ENCODE peak calls at places on chromosomes 11 and 22, in five cellular contexts. M, N, F, Q and V are unnamed samples.

GRCh38 chr11:90288207-90288821 is 65.5 kb upstream of the CHORDC1 start:
- DNase-seq in M (no peak), N (no peak), F (no peak), Q (no peak), V (no peak)

GRCh38 chr11:56234155-56234554 is at the start of gene OR5T2:
- DNase-seq in M (no peak), N (no peak), F (no peak), Q (no peak), V (no peak)

GRCh38 chr11:18013790-18014507 is 1.1 kb upstream of the SERGEF start:
- DNase-seq in M (no peak), N (no peak), F (no peak), Q (peak), V (no peak)

GRCh38 chr11:7846003-7846402 is 49.3 kb upstream of the OR5P2 start:
- DNase-seq in M (no peak), N (no peak), F (no peak), Q (no peak), V (no peak)

GRCh38 chr11:13448876-13449275 is 14.1 kb downstream of the BTBD10 start:
- DNase-seq in M (peak), N (no peak), F (no peak), Q (no peak), V (no peak)

GRCh38 chr11:20671856-20672546 is 2.6 kb downstream of the NELL1 start:
- DNase-seq in M (no peak), N (no peak), F (no peak), Q (no peak), V (no peak)

GRCh38 chr11:112697371-112697770 is 263.8 kb upstream of the NCAM1 start:
- DNase-seq in M (no peak), N (no peak), F (no peak), Q (no peak), V (no peak)

GRCh38 chr22:50313021-50313420 is 5.6 kb upstream of the PLXNB2 start:
- DNase-seq in M (no peak), N (no peak), F (no peak), Q (no peak), V (no peak)

GRCh38 chr11:32892355-32893090 is at the start of gene QSER1:
- DNase-seq in M (peak), N (peak), F (peak), Q (peak), V (peak)

GRCh38 chr11:128901655-128902514 is 10.7 kb downstream of the KCNJ5 start:
- DNase-seq in M (no peak), N (no peak), F (no peak), Q (peak), V (no peak)

GRCh38 chr22:25477358-25477757 is 87.1 kb upstream of the GRK3 start:
- DNase-seq in M (no peak), N (no peak), F (no peak), Q (no peak), V (no peak)

GRCh38 chr11:26286472-26287066 is 45.4 kb upstream of the ANO3 start:
- DNase-seq in M (no peak), N (no peak), F (no peak), Q (no peak), V (peak)

GRCh38 chr11:2272946-2273280 is 2.5 kb upstream of the ASCL2 start:
- DNase-seq in M (no peak), N (peak), F (no peak), Q (no peak), V (peak)

GRCh38 chr11:33622806-33623205 is 77.8 kb downstream of the C11orf91 start:
- DNase-seq in M (no peak), N (no peak), F (no peak), Q (no peak), V (no peak)

GRCh38 chr11:118014022-118014421 is 27.8 kb downstream of the IL10RA start:
- DNase-seq in M (no peak), N (no peak), F (no peak), Q (no peak), V (no peak)

GRCh38 chr11:115349427-115349826 is 154.8 kb downstream of the CADM1 start:
- DNase-seq in M (no peak), N (no peak), F (no peak), Q (no peak), V (no peak)

GRCh38 chr11:66891849-66892660 is 35.2 kb downstream of the LRFN4 start:
- DNase-seq in M (peak), N (peak), F (no peak), Q (no peak), V (no peak)

GRCh38 chr11:134252539-134253188 is 488 bp downstream of the THYN1 start:
- DNase-seq in M (no peak), N (no peak), F (no peak), Q (no peak), V (peak)

GRCh38 chr11:33706961-33707360 is 6.3 kb upstream of the C11orf91 start:
- DNase-seq in M (no peak), N (no peak), F (no peak), Q (no peak), V (no peak)

GRCh38 chr11:95222817-95223216 is 8.2 kb downstream of the SESN3 start:
- DNase-seq in M (no peak), N (no peak), F (no peak), Q (no peak), V (no peak)

GRCh38 chr22:48086246-48086645 is 1323.8 kb downstream of the TBC1D22A start:
- DNase-seq in M (no peak), N (no peak), F (peak), Q (no peak), V (no peak)

GRCh38 chr11:77211040-77211451 is 83.0 kb downstream of the MYO7A start:
- DNase-seq in M (no peak), N (no peak), F (no peak), Q (no peak), V (no peak)

GRCh38 chr11:60910281-60910687 is 3.7 kb upstream of the TMEM109 start:
- DNase-seq in M (no peak), N (no peak), F (peak), Q (no peak), V (no peak)

GRCh38 chr11:47216141-47216798 is 1.5 kb downstream of the DDB2 start:
- DNase-seq in M (peak), N (no peak), F (no peak), Q (no peak), V (peak)

GRCh38 chr11:27693398-27693797 is 6.9 kb downstream of the BDNF start:
- DNase-seq in M (no peak), N (no peak), F (no peak), Q (no peak), V (no peak)

GRCh38 chr11:9568854-9569587 is 4.4 kb upstream of the WEE1 start:
- DNase-seq in M (peak), N (peak), F (no peak), Q (no peak), V (peak)

GRCh38 chr11:44755553-44756505 is 29.1 kb downstream of the TSPAN18 start:
- DNase-seq in M (no peak), N (no peak), F (peak), Q (no peak), V (no peak)

GRCh38 chr11:820655-821512 is 2.2 kb downstream of the PNPLA2 start:
- DNase-seq in M (peak), N (peak), F (no peak), Q (no peak), V (no peak)

GRCh38 chr22:50269573-50270301 is 443 bp downstream of the MAPK11 start:
- DNase-seq in M (peak), N (no peak), F (no peak), Q (no peak), V (peak)

GRCh38 chr22:31350410-31350863 is 4.3 kb upstream of the PATZ1 start:
- DNase-seq in M (no peak), N (peak), F (no peak), Q (no peak), V (peak)

GRCh38 chr22:17774206-17774927 is at the start of gene BID:
- DNase-seq in M (peak), N (peak), F (no peak), Q (no peak), V (no peak)

GRCh38 chr22:47213571-47214230 is 451.3 kb downstream of the TBC1D22A start:
- DNase-seq in M (no peak), N (no peak), F (peak), Q (peak), V (peak)

GRCh38 chr11:16883179-16883578 is 131.0 kb downstream of the PLEKHA7 start:
- DNase-seq in M (no peak), N (no peak), F (no peak), Q (no peak), V (peak)

GRCh38 chr11:48107188-48107704 is 109.4 kb upstream of the OR4B1 start:
- DNase-seq in M (no peak), N (no peak), F (no peak), Q (no peak), V (no peak)

GRCh38 chr22:46866591-46866990 is 104.1 kb downstream of the TBC1D22A start:
- DNase-seq in M (no peak), N (no peak), F (no peak), Q (no peak), V (no peak)

GRCh38 chr22:22103078-22103593 is 120.5 kb upstream of the TOP3B start:
- DNase-seq in M (no peak), N (no peak), F (no peak), Q (peak), V (no peak)

GRCh38 chr11:12079726-12080556 is 30.4 kb upstream of the MICAL2 start:
- DNase-seq in M (peak), N (no peak), F (peak), Q (no peak), V (peak)

GRCh38 chr11:77473001-77473800 is 693 bp downstream of the PAK1 start:
- DNase-seq in M (peak), N (peak), F (peak), Q (peak), V (peak)

GRCh38 chr11:126029805-126030204 is 32.9 kb downstream of the CDON start:
- DNase-seq in M (no peak), N (no peak), F (no peak), Q (no peak), V (no peak)

GRCh38 chr11:126034026-126034822 is 28.4 kb downstream of the CDON start:
- DNase-seq in M (no peak), N (no peak), F (no peak), Q (no peak), V (no peak)

GRCh38 chr11:126029237-126029636 is 33.4 kb downstream of the CDON start:
- DNase-seq in M (no peak), N (no peak), F (no peak), Q (no peak), V (no peak)

GRCh38 chr11:126034880-126035279 is 27.8 kb downstream of the CDON start:
- DNase-seq in M (no peak), N (no peak), F (no peak), Q (no peak), V (no peak)

DNA sequence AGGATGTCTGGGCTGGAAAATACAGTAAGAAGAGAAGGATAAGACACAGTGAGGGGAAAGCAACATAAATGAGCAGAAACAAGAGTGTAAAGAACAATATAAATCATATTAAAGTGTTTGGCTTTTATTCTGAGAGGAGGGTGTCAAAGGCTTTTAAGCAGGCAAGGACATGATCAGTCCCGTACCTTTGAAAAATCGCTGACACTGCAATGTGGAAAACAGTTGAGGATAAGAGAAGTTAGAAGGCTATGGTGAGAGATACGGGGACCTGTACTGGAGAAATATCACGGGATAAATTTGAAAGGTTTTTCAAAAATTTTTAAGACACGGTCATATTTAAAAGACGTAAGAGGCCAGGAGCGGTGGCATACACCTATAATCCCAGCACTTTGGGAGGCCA is 30.3 kb downstream of the CDON start:
- DNase-seq in M (no peak), N (no peak), F (no peak), Q (no peak), V (no peak)
- H3K27ac ChIP-seq in M (no peak), N (no peak), F (no peak), Q (no peak), V (no peak)

DNA sequence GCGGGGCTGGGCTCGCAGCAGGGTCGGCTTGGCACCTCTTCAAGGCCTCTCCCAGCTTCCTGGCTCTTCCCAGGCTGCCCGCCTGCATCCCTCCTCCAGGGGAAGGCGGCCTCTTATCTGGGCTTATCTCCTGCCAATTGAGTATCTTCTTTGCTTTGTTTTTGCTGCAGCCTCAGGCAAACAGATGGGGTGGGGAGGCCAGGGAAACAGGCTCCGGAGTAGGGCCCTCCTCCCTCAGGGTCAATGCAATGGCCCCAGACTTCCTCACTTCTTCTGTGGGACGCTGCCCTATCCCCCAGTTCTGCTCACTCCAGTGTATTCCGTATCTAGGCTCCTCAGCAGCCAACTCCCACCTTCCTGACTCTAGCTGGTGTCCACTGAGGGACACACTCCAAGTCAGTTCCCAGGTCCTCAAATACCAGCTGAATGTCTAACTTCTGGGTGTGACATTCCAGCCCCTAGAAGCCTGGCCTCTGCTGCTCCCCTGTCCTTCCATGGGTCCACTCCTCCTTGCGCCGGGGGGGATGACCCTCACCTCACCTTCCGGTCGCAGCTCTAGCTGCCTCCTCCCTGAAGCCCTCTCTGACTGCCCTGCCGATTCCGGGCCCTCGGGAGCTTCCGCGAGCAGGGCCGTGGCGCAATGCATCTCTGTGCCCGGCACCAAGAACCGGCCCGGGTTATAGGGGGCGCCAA is 15.6 kb downstream of the BAD start:
- DNase-seq in M (peak), N (peak), F (no peak), Q (peak), V (peak)
- TF ChIP-seq POLR2A in M (no peak), N (no peak), F (no peak), Q (no peak), V (no peak)

DNA sequence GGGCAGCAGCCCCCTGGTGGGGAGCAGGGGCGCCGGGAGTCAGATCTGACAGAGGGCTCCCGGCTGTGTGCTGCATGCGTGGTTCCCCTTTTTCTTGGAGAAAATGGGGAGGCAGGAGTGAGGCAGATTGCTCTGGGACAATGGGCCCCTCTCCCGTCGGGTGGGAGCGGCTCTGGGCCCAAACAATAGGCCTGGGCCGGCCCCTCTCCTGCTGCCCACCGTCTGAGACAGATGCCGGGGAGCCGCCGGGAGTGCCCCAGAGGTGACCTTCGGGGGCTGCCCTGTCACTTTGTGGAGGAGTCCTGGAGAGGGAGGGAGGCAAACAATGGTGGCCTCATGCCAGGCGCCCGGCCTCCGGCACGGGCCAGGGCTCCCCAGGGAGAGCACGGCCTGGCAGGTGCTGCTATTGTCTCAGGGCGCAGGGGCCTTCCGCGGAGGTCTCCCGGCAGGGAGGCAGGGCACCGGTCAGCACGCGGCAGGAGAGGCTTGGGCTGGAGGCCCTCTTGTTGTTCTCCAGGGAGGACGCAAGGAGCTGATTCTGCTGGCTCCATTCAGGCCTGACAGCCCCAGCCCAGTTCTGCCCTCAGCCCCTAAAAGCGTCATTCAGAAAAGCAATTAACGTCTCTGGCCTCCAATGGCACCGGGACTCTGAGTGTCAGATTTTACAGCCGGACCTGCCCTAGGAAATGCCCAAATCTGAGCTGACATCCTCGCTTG is 44.8 kb downstream of the SMIM38 start:
- DNase-seq in M (peak), N (no peak), F (peak), Q (peak), V (no peak)
- TF ChIP-seq CTCF in M (no peak), N (no peak), F (no peak), Q (no peak), V (no peak)

GRCh38 chr11:71544525-71545214 is 3.5 kb upstream of the KRTAP5-9 start:
- DNase-seq in M (no peak), N (no peak), F (no peak), Q (no peak), V (no peak)

GRCh38 chr11:71542382-71542781 is 4.6 kb downstream of the KRTAP5-8 start:
- DNase-seq in M (no peak), N (no peak), F (no peak), Q (no peak), V (no peak)

GRCh38 chr11:71545405-71545966 is 2.7 kb upstream of the KRTAP5-9 start:
- DNase-seq in M (no peak), N (no peak), F (no peak), Q (no peak), V (no peak)

GRCh38 chr11:71543866-71544265 is 4.4 kb upstream of the KRTAP5-9 start:
- DNase-seq in M (no peak), N (no peak), F (no peak), Q (no peak), V (no peak)

GRCh38 chr11:71542856-71543743 is 5.1 kb upstream of the KRTAP5-9 start:
- DNase-seq in M (no peak), N (no peak), F (no peak), Q (no peak), V (no peak)
- H3K27ac ChIP-seq in M (no peak), N (no peak), F (no peak), Q (no peak), V (no peak)

GRCh38 chr22:20020533-20021195 is at the start of gene TANGO2:
- DNase-seq in M (peak), N (peak), F (peak), Q (peak), V (peak)

GRCh38 chr22:20023214-20023613 is 2.3 kb downstream of the TANGO2 start:
- DNase-seq in M (no peak), N (no peak), F (no peak), Q (no peak), V (no peak)

GRCh38 chr22:20019661-20020532 is 1.0 kb upstream of the TANGO2 start:
- DNase-seq in M (peak), N (no peak), F (no peak), Q (no peak), V (no peak)

GRCh38 chr22:20022231-20023069 is 1.5 kb downstream of the TANGO2 start:
- DNase-seq in M (peak), N (no peak), F (no peak), Q (no peak), V (no peak)

DNA sequence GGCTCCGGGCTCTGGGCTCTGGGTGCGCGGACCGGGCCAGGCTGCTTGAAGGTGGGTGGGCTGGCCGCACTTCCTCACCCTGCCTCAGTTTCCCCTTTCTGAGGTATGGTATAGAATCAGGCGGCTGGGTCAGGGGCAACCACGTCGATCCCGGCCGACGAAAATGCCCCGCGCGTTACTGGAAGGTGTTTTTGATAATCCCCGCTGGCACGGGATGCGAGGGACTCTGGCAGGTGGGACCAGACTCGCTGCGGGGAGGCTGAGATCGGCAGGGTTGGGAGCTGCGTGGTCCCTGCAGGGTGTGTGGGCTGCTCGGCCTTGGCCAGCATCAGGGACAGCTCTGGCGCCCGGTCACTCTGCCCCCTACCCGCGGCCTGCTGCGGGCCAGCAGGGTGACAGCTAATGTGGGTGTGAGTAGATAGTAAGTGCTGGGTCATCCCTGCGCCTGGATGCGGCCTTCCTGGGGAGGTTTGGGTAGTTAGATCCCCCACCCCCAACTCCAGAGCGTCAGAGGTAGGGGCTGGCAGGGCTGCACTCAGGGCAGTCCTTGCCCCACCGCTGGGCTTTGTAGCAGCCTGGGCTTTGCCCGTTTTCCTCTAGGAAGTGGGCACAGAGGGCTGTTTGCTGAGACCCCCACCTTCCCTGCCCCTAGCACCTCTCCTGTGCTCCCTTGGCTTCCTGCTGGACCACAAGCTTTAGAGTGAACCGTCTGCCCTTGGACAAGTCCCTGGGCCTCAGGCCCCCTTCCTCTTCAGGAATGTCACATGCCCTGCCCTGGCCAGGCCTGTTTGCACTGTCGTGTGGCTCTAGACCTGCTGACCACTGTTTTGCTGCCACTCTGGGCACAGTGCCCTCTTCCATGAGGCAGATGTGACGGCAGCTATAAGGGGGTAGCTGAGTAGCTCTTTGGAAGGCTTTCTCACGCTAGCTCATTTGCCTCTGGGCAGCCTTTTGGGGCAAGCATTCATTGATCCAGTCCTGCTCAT is 579 bp downstream of the TANGO2 start:
- DNase-seq in M (peak), N (peak), F (no peak), Q (peak), V (peak)
- TF ChIP-seq POLR2A in M (peak), N (peak), F (no peak), Q (no peak), V (no peak)

GRCh38 chr11:31240340-31240904 is 129.1 kb downstream of the DCDC1 start:
- DNase-seq in M (no peak), N (no peak), F (no peak), Q (no peak), V (peak)
- TF ChIP-seq CTCF in M (peak), N (peak), F (peak), Q (peak), V (peak)